ENCODE peak calls at places on chromosomes 16 and 17, in ten cellular contexts. J is brain microvascular endothelial cell; W is MM.1S; Y is adrenal gland; T is psoas muscle; V is effector memory CD4-positive, alpha-beta T cell; U is lower lobe of right lung; G is HCT116; F is fibroblast of lung; O is thyroid gland. X is an unnamed sample. For H3K36me3, the result is how much of the 10 kb centered on the place peaks cover.

GRCh38 chr17:34542700-34543336 is 36.6 kb upstream of the TMEM132E start:
- DNase-seq in J (peak), W (no peak), Y (no peak), T (no peak), V (peak), U (peak), G (no peak), F (peak), O (peak), X (peak)

GRCh38 chr17:35743911-35744328 is 9.1 kb downstream of the GAS2L2 start:
- DNase-seq in J (peak), W (no peak), Y (peak), T (no peak), V (no peak), U (no peak), G (no peak), F (peak), O (peak), X (no peak)

GRCh38 chr16:89409161-89409711 is 81.1 kb downstream of the ANKRD11 start:
- DNase-seq in J (peak), W (no peak), Y (no peak), T (no peak), V (peak), U (no peak), G (no peak), F (no peak), O (peak), X (peak)

GRCh38 chr16:25155553-25156460 is 44.3 kb downstream of the LCMT1 start:
- DNase-seq in J (no peak), W (no peak), Y (peak), T (no peak), V (no peak), U (no peak), G (no peak), F (no peak), O (no peak), X (no peak)

GRCh38 chr17:10192963-10193362 is 5.4 kb downstream of the GAS7 start:
- DNase-seq in J (peak), W (no peak), Y (peak), T (no peak), V (no peak), U (no peak), G (no peak), F (peak), O (no peak), X (no peak)

GRCh38 chr17:2691965-2692780 is 19.4 kb downstream of the CLUH start:
- DNase-seq in J (no peak), W (no peak), Y (no peak), T (no peak), V (no peak), U (no peak), G (no peak), F (no peak), O (no peak), X (no peak)

GRCh38 chr17:69228576-69228975 is at the start of gene ABCA10:
- DNase-seq in J (no peak), W (no peak), Y (no peak), T (no peak), V (no peak), U (no peak), G (no peak), F (peak), O (no peak), X (no peak)

GRCh38 chr17:15432807-15433547 is 34.4 kb downstream of the CDRT4 start:
- DNase-seq in J (no peak), W (no peak), Y (no peak), T (no peak), V (no peak), U (no peak), G (no peak), F (peak), O (no peak), X (peak)

GRCh38 chr16:88857728-88858339 is 907 bp downstream of the TRAPPC2L start:
- DNase-seq in J (peak), W (peak), Y (peak), T (peak), V (peak), U (peak), G (peak), F (peak), O (peak), X (peak)

GRCh38 chr17:7129311-7129710 is 14.7 kb upstream of the ASGR2 start:
- DNase-seq in J (no peak), W (no peak), Y (no peak), T (no peak), V (no peak), U (no peak), G (no peak), F (no peak), O (no peak), X (no peak)

GRCh38 chr17:75827291-75828050 is 16.7 kb downstream of the UNC13D start:
- DNase-seq in J (peak), W (peak), Y (peak), T (peak), V (peak), U (no peak), G (no peak), F (peak), O (peak), X (peak)

GRCh38 chr17:57894848-57895247 is 45.0 kb upstream of the MRPS23 start:
- DNase-seq in J (no peak), W (no peak), Y (no peak), T (no peak), V (no peak), U (no peak), G (no peak), F (no peak), O (no peak), X (no peak)

GRCh38 chr17:42325026-42325425 is 36.7 kb downstream of the STAT5A start:
- DNase-seq in J (peak), W (no peak), Y (peak), T (peak), V (no peak), U (no peak), G (peak), F (peak), O (peak), X (no peak)

GRCh38 chr17:82603981-82604448 is 44.2 kb downstream of the WDR45B start:
- DNase-seq in J (peak), W (no peak), Y (peak), T (no peak), V (peak), U (peak), G (no peak), F (peak), O (peak), X (peak)

GRCh38 chr17:8991514-8992285 is 26.2 kb upstream of the PIK3R5 start:
- DNase-seq in J (peak), W (peak), Y (peak), T (peak), V (peak), U (peak), G (peak), F (peak), O (peak), X (peak)

GRCh38 chr17:73592079-73592415 is 52.2 kb downstream of the SDK2 start:
- DNase-seq in J (no peak), W (no peak), Y (no peak), T (no peak), V (no peak), U (no peak), G (no peak), F (no peak), O (no peak), X (no peak)

GRCh38 chr17:43713494-43714162 is 45.0 kb downstream of the SOST start:
- DNase-seq in J (no peak), W (peak), Y (peak), T (no peak), V (no peak), U (no peak), G (no peak), F (no peak), O (peak), X (no peak)

GRCh38 chr16:86619263-86619935 is 41.0 kb downstream of the FOXL1 start:
- DNase-seq in J (no peak), W (no peak), Y (no peak), T (no peak), V (no peak), U (no peak), G (no peak), F (no peak), O (no peak), X (no peak)

GRCh38 chr17:64443086-64443760 is 5.7 kb upstream of the MILR1 start:
- DNase-seq in J (no peak), W (no peak), Y (no peak), T (no peak), V (no peak), U (no peak), G (peak), F (no peak), O (no peak), X (no peak)

GRCh38 chr16:87392823-87393679 is 915 bp downstream of the MAP1LC3B start:
- DNase-seq in J (no peak), W (peak), Y (peak), T (peak), V (no peak), U (peak), G (no peak), F (peak), O (peak), X (peak)

GRCh38 chr16:57801856-57802634 is at the start of gene KIFC3:
- DNase-seq in J (peak), W (peak), Y (peak), T (peak), V (peak), U (peak), G (no peak), F (peak), O (peak), X (peak)

GRCh38 chr17:66730497-66730923 is 104.4 kb upstream of the CACNG5 start:
- DNase-seq in J (no peak), W (no peak), Y (no peak), T (no peak), V (no peak), U (no peak), G (no peak), F (no peak), O (peak), X (no peak)

GRCh38 chr17:40532520-40533253 is 31.3 kb upstream of the TNS4 start:
- DNase-seq in J (no peak), W (no peak), Y (no peak), T (no peak), V (no peak), U (no peak), G (no peak), F (peak), O (no peak), X (peak)

GRCh38 chr17:59311051-59311468 is 20.4 kb upstream of the YPEL2 start:
- DNase-seq in J (peak), W (peak), Y (peak), T (no peak), V (no peak), U (no peak), G (peak), F (peak), O (peak), X (peak)

GRCh38 chr16:15509593-15510520 is 75.5 kb downstream of the BMERB1 start:
- DNase-seq in J (peak), W (no peak), Y (no peak), T (no peak), V (no peak), U (no peak), G (no peak), F (peak), O (no peak), X (no peak)

GRCh38 chr17:15456972-15457722 is 10.3 kb downstream of the CDRT4 start:
- DNase-seq in J (peak), W (no peak), Y (no peak), T (peak), V (no peak), U (no peak), G (no peak), F (peak), O (peak), X (no peak)

GRCh38 chr17:4497101-4497824 is 1.4 kb upstream of the SPNS2 start:
- DNase-seq in J (no peak), W (peak), Y (peak), T (peak), V (no peak), U (no peak), G (no peak), F (no peak), O (peak), X (no peak)

GRCh38 chr17:64008830-64009229 is 10.7 kb downstream of the PRR29 start:
- DNase-seq in J (no peak), W (no peak), Y (no peak), T (no peak), V (no peak), U (no peak), G (no peak), F (no peak), O (no peak), X (no peak)

GRCh38 chr17:21134559-21134958 is 7.8 kb downstream of the DHRS7B start:
- DNase-seq in J (no peak), W (no peak), Y (no peak), T (no peak), V (no peak), U (no peak), G (no peak), F (no peak), O (no peak), X (no peak)

DNA sequence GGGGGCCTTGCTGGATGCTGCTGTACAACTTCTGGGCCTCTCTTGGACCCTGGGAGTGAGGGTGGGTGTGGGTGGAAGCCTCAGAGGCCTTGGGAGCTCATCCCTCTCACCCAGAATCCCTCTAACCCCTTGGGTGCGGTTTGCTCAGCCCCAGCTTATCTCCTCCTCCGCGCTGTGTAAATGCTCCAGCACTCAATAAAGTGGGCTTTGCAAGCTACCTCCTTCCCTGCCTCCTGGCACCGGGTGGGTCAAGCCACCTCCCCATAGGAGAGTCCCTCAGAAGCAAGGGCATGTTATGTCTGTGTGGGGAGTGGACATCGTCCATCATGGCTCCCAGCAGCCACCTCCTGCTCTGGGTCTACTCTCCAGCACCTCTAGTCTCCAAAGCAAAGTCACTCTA is 28.4 kb downstream of the CDIP1 start:
- DNase-seq in J (no peak), W (no peak), Y (no peak), T (no peak), V (no peak), U (no peak), G (no peak), F (no peak), O (no peak), X (no peak)
- H3K36me3 ChIP-seq in J (half or more), W (under half), Y (under half), T (half or more), V (half or more), U (half or more), G (under half), F (under half), O (under half), X (under half)

GRCh38 chr16:84764970-84765369 is 54.8 kb upstream of the CRISPLD2 start:
- DNase-seq in J (no peak), W (no peak), Y (no peak), T (no peak), V (no peak), U (no peak), G (no peak), F (peak), O (no peak), X (no peak)
- H3K36me3 ChIP-seq in J (half or more), W (under half), Y (under half), T (half or more), V (under half), U (half or more), G (half or more), F (under half), O (under half), X (under half)

GRCh38 chr17:72244942-72245341 is 124.1 kb downstream of the SOX9 start:
- DNase-seq in J (no peak), W (no peak), Y (no peak), T (no peak), V (no peak), U (no peak), G (no peak), F (peak), O (no peak), X (no peak)

GRCh38 chr17:72249441-72249840 is 128.6 kb downstream of the SOX9 start:
- DNase-seq in J (no peak), W (no peak), Y (no peak), T (no peak), V (no peak), U (no peak), G (no peak), F (no peak), O (peak), X (peak)

GRCh38 chr17:72240333-72240732 is 119.5 kb downstream of the SOX9 start:
- DNase-seq in J (no peak), W (no peak), Y (no peak), T (no peak), V (no peak), U (no peak), G (no peak), F (no peak), O (no peak), X (no peak)

GRCh38 chr17:72239548-72239947 is 118.7 kb downstream of the SOX9 start:
- DNase-seq in J (no peak), W (no peak), Y (no peak), T (no peak), V (no peak), U (no peak), G (no peak), F (no peak), O (no peak), X (no peak)

DNA sequence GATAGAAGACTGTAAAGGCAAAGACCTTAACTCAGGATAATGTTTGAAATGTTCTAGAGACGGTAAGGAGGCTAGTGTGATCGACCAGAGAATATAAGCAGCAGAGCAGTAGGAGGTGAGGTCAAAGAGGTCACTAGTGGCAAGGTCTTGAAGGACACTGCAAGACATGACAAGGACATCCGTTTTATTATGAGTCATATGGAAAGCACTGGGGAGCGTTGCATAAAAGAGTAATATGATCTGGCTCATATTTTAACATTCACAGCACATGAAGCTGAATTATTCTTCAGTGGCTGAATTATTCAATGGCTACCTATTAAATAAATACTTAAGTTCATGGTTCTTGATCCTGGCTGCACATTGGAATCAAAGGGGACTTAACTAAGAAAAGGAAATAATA is 123.7 kb downstream of the SOX9 start:
- DNase-seq in J (peak), W (no peak), Y (no peak), T (no peak), V (no peak), U (no peak), G (no peak), F (peak), O (no peak), X (no peak)
- H3K36me3 ChIP-seq in J (under half), W (under half), Y (under half), T (under half), V (under half), U (under half), G (under half), F (under half), O (under half), X (under half)

DNA sequence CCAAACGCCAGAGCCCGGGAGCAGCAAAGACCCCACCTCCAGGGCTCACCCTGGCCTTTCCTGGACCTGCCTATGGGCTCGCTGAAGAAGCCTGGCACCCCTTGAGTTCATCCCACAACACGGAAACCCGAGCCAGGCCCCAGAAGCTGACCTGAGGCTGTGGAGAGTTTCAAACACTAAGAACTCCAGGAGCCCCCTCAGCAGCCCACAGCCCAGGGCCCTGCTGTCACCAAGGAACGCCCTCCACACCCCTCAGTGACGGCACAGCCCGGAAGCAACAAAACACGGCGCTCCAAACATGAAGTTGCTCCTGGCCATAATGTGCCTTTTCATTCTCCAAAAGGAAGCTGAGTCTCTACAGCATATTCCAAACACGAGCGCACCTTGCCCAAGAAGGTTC is 9.2 kb downstream of the SLC38A10 start:
- DNase-seq in J (no peak), W (no peak), Y (no peak), T (no peak), V (no peak), U (no peak), G (no peak), F (no peak), O (no peak), X (no peak)
- H3K36me3 ChIP-seq in J (under half), W (under half), Y (under half), T (under half), V (under half), U (half or more), G (under half), F (under half), O (under half), X (under half)

GRCh38 chr16:84496991-84497390 is 7.5 kb downstream of the MEAK7 start:
- DNase-seq in J (no peak), W (no peak), Y (no peak), T (no peak), V (no peak), U (no peak), G (no peak), F (no peak), O (no peak), X (no peak)

GRCh38 chr16:84495506-84495905 is 9.0 kb downstream of the MEAK7 start:
- DNase-seq in J (no peak), W (no peak), Y (no peak), T (no peak), V (no peak), U (no peak), G (no peak), F (no peak), O (no peak), X (no peak)

GRCh38 chr16:84498859-84499620 is 5.4 kb downstream of the MEAK7 start:
- DNase-seq in J (no peak), W (no peak), Y (no peak), T (no peak), V (no peak), U (no peak), G (no peak), F (no peak), O (no peak), X (no peak)

GRCh38 chr16:84497836-84498610 is 6.4 kb downstream of the MEAK7 start:
- DNase-seq in J (no peak), W (no peak), Y (no peak), T (no peak), V (no peak), U (no peak), G (no peak), F (no peak), O (no peak), X (no peak)

GRCh38 chr16:84497418-84497817 is 7.0 kb downstream of the MEAK7 start:
- DNase-seq in J (no peak), W (no peak), Y (no peak), T (no peak), V (no peak), U (no peak), G (no peak), F (no peak), O (no peak), X (no peak)
- H3K36me3 ChIP-seq in J (half or more), W (under half), Y (under half), T (half or more), V (under half), U (under half), G (half or more), F (under half), O (under half), X (under half)

GRCh38 chr17:38766341-38766740 is 13.8 kb downstream of the PSMB3 start:
- DNase-seq in J (no peak), W (no peak), Y (no peak), T (no peak), V (no peak), U (no peak), G (no peak), F (no peak), O (no peak), X (no peak)
- H3K36me3 ChIP-seq in J (half or more), W (under half), Y (under half), T (half or more), V (half or more), U (half or more), G (under half), F (under half), O (half or more), X (under half)

GRCh38 chr17:47636273-47637030 is 13.3 kb upstream of the KPNB1 start:
- DNase-seq in J (no peak), W (no peak), Y (no peak), T (no peak), V (no peak), U (no peak), G (no peak), F (no peak), O (no peak), X (no peak)
- H3K36me3 ChIP-seq in J (under half), W (under half), Y (under half), T (under half), V (under half), U (under half), G (under half), F (under half), O (under half), X (under half)

GRCh38 chr16:30767767-30768465 is 5.8 kb downstream of the RNF40 start:
- DNase-seq in J (no peak), W (no peak), Y (no peak), T (no peak), V (no peak), U (peak), G (no peak), F (no peak), O (no peak), X (no peak)

GRCh38 chr16:30766206-30766921 is 4.2 kb downstream of the RNF40 start:
- DNase-seq in J (no peak), W (no peak), Y (peak), T (no peak), V (no peak), U (peak), G (no peak), F (no peak), O (no peak), X (no peak)

GRCh38 chr16:30768583-30769181 is 6.6 kb downstream of the RNF40 start:
- DNase-seq in J (no peak), W (no peak), Y (no peak), T (no peak), V (no peak), U (peak), G (no peak), F (no peak), O (no peak), X (no peak)

GRCh38 chr16:30764816-30765465 is 2.8 kb downstream of the RNF40 start:
- DNase-seq in J (no peak), W (no peak), Y (peak), T (no peak), V (no peak), U (peak), G (no peak), F (no peak), O (no peak), X (no peak)

GRCh38 chr16:30766922-30767284 is 4.8 kb downstream of the RNF40 start:
- DNase-seq in J (no peak), W (no peak), Y (no peak), T (no peak), V (no peak), U (no peak), G (no peak), F (no peak), O (no peak), X (no peak)
- H3K36me3 ChIP-seq in J (half or more), W (under half), Y (under half), T (half or more), V (half or more), U (half or more), G (half or more), F (under half), O (half or more), X (under half)